ENCODE peak calls at places on chromosome 12, in five cellular contexts. N is IMR-90, W is OCI-LY7, G is H9, X is MM.1S. P is an unnamed sample. For H3K4me1, the result is how much of the 10 kb centered on the place peaks cover.

GRCh38 chr12:104152691-104153241 is 14.8 kb upstream of the NFYB start:
- DNase-seq in G (peak), X (no peak), N (no peak), W (no peak), P (no peak)

GRCh38 chr12:45050751-45051489 is at the start of gene DBX2:
- DNase-seq in W (no peak), X (no peak), G (peak), N (no peak), P (no peak)

GRCh38 chr12:111166779-111167540 is 201.9 kb downstream of the PHETA1 start:
- DNase-seq in N (no peak), W (no peak), G (no peak), X (no peak), P (no peak)

GRCh38 chr12:15037091-15037723 is 64.4 kb downstream of the PDE6H start:
- DNase-seq in N (no peak), G (no peak), W (no peak), X (no peak), P (no peak)

GRCh38 chr12:80192087-80192486 is 92.8 kb downstream of the OTOGL start:
- DNase-seq in G (no peak), N (no peak), X (peak), W (no peak), P (no peak)

GRCh38 chr12:49703647-49704137 is 3.5 kb downstream of the FMNL3 start:
- DNase-seq in X (no peak), N (peak), G (no peak), W (peak), P (no peak)

GRCh38 chr12:718756-719138 is 33.6 kb upstream of the WNK1 start:
- DNase-seq in N (no peak), W (peak), G (no peak), X (no peak), P (no peak)

GRCh38 chr12:118641249-118641648 is 264.9 kb downstream of the SUDS3 start:
- DNase-seq in G (no peak), X (no peak), W (no peak), N (no peak), P (no peak)

GRCh38 chr12:52527121-52527800 is 7.1 kb upstream of the KRT5 start:
- DNase-seq in W (no peak), X (no peak), G (peak), N (no peak), P (no peak)

GRCh38 chr12:3202734-3203446 is 125.7 kb downstream of the TSPAN9 start:
- DNase-seq in W (peak), G (peak), X (peak), N (peak), P (peak)

GRCh38 chr12:5889381-5890047 is 55.5 kb downstream of the ANO2 start:
- DNase-seq in G (peak), W (peak), X (no peak), N (no peak), P (peak)

GRCh38 chr12:30694412-30694955 is 1.2 kb downstream of the IPO8 start:
- DNase-seq in W (peak), G (no peak), X (peak), N (peak), P (no peak)

GRCh38 chr12:43847427-43847826 is 11.5 kb downstream of the TMEM117 start:
- DNase-seq in X (no peak), G (no peak), W (no peak), N (peak), P (no peak)
- H3K4me2 ChIP-seq in X (no peak), G (no peak), W (no peak), N (no peak), P (no peak)

GRCh38 chr12:67572492-67572891 is 76.1 kb upstream of the DYRK2 start:
- DNase-seq in N (no peak), G (no peak), W (no peak), X (no peak), P (no peak)
- H3K4me1 ChIP-seq in N (under half), G (under half), W (under half), X (under half), P (under half)

GRCh38 chr12:124514145-124514995 is 53.0 kb downstream of the NCOR2 start:
- DNase-seq in W (no peak), N (no peak), X (no peak), G (no peak), P (no peak)
- H3K4me2 ChIP-seq in W (no peak), N (no peak), X (no peak), G (no peak), P (no peak)

DNA sequence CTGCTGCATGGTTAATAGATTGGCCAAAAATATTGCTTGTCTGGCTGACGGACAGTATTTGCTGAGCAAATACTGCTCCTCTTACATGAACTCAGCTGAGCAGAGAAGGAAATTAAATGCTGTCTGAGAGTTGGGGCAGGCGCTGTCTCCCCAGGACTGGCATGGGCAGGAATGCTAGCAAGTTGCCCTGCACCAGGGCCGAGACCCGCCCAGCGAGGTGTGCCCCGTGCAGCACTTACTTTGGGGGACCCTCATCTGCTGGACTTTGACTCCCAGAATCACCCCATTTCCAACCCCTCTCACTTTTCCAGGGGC is 1.4 kb downstream of the FBRSL1 start:
- DNase-seq in N (no peak), G (no peak), X (no peak), W (no peak), P (no peak)
- H3K4me1 ChIP-seq in N (under half), G (under half), X (under half), W (under half), P (under half)

GRCh38 chr12:11758087-11758837 is 108.8 kb downstream of the ETV6 start:
- DNase-seq in N (no peak), G (no peak), X (no peak), W (no peak), P (no peak)

GRCh38 chr12:11757531-11757930 is 108.1 kb downstream of the ETV6 start:
- DNase-seq in G (no peak), X (peak), W (no peak), N (no peak), P (no peak)

GRCh38 chr12:11759894-11760293 is 110.4 kb downstream of the ETV6 start:
- DNase-seq in G (no peak), N (no peak), X (no peak), W (no peak), P (no peak)

GRCh38 chr12:11757095-11757494 is 107.6 kb downstream of the ETV6 start:
- DNase-seq in W (no peak), X (no peak), N (no peak), G (no peak), P (no peak)

GRCh38 chr12:11758838-11759509 is 109.5 kb downstream of the ETV6 start:
- DNase-seq in G (no peak), X (peak), N (peak), W (peak), P (no peak)
- H3K4me2 ChIP-seq in G (no peak), X (peak), N (peak), W (peak), P (no peak)

GRCh38 chr12:120229583-120230325 is 28.8 kb upstream of the RPLP0 start:
- DNase-seq in W (no peak), G (peak), N (no peak), X (no peak), P (no peak)

GRCh38 chr12:120229071-120229582 is 28.2 kb upstream of the RPLP0 start:
- DNase-seq in G (no peak), N (no peak), X (no peak), W (peak), P (no peak)

GRCh38 chr12:120228041-120228290 is 27.1 kb upstream of the RPLP0 start:
- DNase-seq in G (no peak), X (no peak), W (no peak), N (no peak), P (no peak)

GRCh38 chr12:120227233-120228040 is 26.5 kb upstream of the RPLP0 start:
- DNase-seq in X (no peak), W (no peak), N (no peak), G (no peak), P (no peak)

DNA sequence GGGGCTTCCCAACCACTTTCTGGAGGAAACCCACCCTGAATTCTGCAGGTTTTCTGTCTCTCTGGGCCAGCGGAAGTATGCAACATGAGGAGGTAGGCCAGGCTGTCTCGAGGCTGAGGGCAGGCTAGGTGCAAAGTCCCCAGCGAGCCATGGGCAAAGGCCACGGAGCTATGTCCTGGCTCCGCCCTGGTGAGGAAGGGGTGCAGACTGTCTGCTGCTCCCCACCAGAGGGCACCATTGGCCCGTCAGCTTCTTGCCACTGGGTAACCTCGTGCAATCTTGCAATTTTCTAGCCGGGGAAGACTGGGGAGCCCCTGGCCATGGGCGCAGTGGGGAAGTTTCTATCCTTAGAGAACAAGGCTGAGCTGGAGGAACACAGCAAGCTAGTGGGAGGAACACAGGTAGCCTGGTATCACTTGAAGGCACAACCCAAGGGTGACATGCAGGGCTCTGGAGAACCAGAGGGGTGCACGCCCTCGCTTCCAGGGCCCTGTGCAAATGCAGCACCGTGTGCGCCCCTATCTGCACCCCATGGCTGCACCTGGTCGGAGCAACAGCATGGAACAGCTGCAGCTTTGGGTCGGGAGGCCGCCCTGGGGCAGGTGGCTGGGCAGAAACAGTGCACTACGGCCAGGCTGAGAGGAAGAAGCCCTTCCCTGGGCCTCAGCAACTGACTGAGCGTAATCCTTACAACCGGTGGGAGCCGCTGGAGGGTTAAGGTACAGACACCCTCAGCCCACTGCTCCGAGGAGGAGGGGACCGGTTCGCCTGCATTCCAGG is 27.6 kb upstream of the RPLP0 start:
- DNase-seq in G (peak), N (peak), W (peak), X (peak), P (peak)
- H3K4me1 ChIP-seq in G (under half), N (half or more), W (half or more), X (under half), P (under half)

GRCh38 chr12:27383429-27384260 is 51.0 kb downstream of the BMAL2 start:
- DNase-seq in G (peak), X (peak), N (peak), W (peak), P (peak)

GRCh38 chr12:27384261-27384590 is 51.6 kb downstream of the BMAL2 start:
- DNase-seq in W (no peak), G (no peak), N (no peak), X (no peak), P (no peak)

GRCh38 chr12:27382924-27383323 is 50.3 kb downstream of the BMAL2 start:
- DNase-seq in X (no peak), W (no peak), N (no peak), G (no peak), P (no peak)

GRCh38 chr12:27385756-27386155 is 53.1 kb downstream of the BMAL2 start:
- DNase-seq in G (no peak), X (no peak), N (no peak), W (no peak), P (no peak)

DNA sequence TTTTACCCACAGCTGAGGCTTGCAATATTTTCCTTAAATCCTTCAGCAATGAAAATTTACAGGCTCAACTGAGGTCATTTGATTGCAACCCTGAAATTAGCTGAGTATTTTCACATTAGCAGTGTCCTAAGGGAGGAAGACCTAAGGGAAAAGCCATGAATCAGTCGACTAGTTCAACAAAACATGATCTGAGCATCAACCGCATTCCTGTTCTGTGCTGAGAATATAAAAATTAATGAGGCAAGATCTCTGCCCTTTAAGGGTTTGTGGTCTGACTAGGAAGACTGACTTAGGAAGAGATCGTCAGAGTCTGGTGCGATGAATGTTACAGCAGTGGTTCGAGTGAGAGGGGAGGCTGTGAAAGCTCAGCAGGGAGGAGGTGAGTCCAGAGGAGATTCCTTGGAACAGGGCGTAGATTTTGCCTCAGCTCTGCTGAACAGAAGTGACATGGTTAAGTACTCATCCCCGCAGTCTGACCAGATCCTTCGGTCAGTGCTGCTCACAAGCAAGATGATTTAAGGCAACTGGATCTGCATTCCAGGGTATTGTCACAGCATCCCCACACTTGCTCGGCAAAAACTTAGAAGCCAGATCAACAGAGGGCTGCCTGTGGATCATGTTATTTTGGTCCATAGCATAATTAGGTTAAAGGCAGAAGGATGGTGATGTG is 49.6 kb downstream of the BMAL2 start:
- DNase-seq in X (no peak), W (no peak), G (no peak), N (no peak), P (no peak)
- H3K4me2 ChIP-seq in X (no peak), W (no peak), G (no peak), N (no peak), P (no peak)

P was measured in DND-41.